ENCODE peak calls at places on chromosomes 5 and 9, in five cellular contexts. R, E, H, V and T are unnamed samples.

GRCh38 chr5:176947847-176948246 is 48.7 kb upstream of the HK3 start:
- DNase-seq in R (no peak), E (no peak), H (no peak), V (no peak), T (peak; percentile 40)

GRCh38 chr5:88660947-88661869 is 221.8 kb downstream of the MEF2C start:
- DNase-seq in R (peak; percentile 94), E (peak; percentile 92), H (peak; percentile 99), V (peak; percentile 77), T (peak; percentile 58)

GRCh38 chr9:124654431-124654830 is 116.7 kb downstream of the NR6A1 start:
- DNase-seq in R (no peak), E (no peak), H (no peak), V (no peak), T (no peak)

GRCh38 chr5:16518606-16519005 is 53.0 kb upstream of the ZNF622 start:
- DNase-seq in R (no peak), E (no peak), H (no peak), V (no peak), T (no peak)

GRCh38 chr5:141757402-141757801 is 75.4 kb upstream of the ARAP3 start:
- DNase-seq in R (no peak), E (no peak), H (peak; percentile 73), V (peak; percentile 41), T (peak; percentile 52)

GRCh38 chr9:92140074-92140753 is 25.0 kb upstream of the SPTLC1 start:
- DNase-seq in R (peak; percentile 76), E (peak; percentile 97), H (peak; percentile 94), V (peak; percentile 65), T (peak; percentile 76)

GRCh38 chr5:62717211-62717927 is 138.8 kb downstream of the LRRC70 start:
- DNase-seq in R (no peak), E (no peak), H (no peak), V (no peak), T (no peak)

GRCh38 chr9:114086607-114087006 is 8.5 kb upstream of the AMBP start:
- DNase-seq in R (no peak), E (peak; percentile 11), H (no peak), V (no peak), T (no peak)

GRCh38 chr9:22041792-22042191 is 32.7 kb upstream of the CDKN2B start:
- DNase-seq in R (no peak), E (no peak), H (no peak), V (no peak), T (no peak)

GRCh38 chr5:168359820-168360460 is 68.5 kb downstream of the WWC1 start:
- DNase-seq in R (no peak), E (no peak), H (no peak), V (no peak), T (no peak)

GRCh38 chr5:14486486-14486885 is 95.1 kb upstream of the OTULINL start:
- DNase-seq in R (no peak), E (no peak), H (no peak), V (peak; percentile 59), T (no peak)

GRCh38 chr9:13001989-13002580 is 227.3 kb downstream of the LURAP1L start:
- DNase-seq in R (no peak), E (no peak), H (no peak), V (no peak), T (no peak)

GRCh38 chr5:150178262-150178661 is 11.6 kb upstream of the SLC6A7 start:
- DNase-seq in R (no peak), E (no peak), H (no peak), V (no peak), T (no peak)

GRCh38 chr5:170315154-170315553 is 17.6 kb upstream of the LCP2 start:
- DNase-seq in R (no peak), E (no peak), H (no peak), V (no peak), T (peak; percentile 12)

DNA sequence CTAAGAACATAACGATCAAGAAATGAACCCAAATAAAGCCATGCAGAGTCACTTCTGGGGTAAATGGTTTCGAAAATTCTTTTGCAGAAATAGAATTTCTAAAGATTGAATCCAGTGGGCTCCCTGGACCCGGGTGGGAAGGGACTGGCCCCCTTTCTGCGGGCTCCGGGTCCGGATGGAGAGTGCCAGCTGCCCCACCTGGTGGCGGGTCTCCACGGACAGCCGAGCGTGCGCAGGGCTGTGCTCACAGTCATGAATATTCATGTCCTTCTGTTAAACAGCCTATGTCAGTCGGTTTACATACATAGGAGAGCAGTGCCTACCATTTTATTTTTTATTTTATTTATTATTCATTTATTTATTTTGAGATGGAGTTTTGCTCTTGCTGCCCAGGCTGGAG is 4.7 kb upstream of the PPP1R26 start:
- DNase-seq in R (no peak), E (peak; percentile 83), H (peak; percentile 76), V (no peak), T (peak; percentile 22)
- H3K27ac ChIP-seq in R (no peak overlapping the region), E (no peak overlapping the region), H (no peak overlapping the region), V (no peak overlapping the region), T (no peak overlapping the region)

GRCh38 chr9:89744730-89745129 is 139.9 kb downstream of the GADD45G start:
- DNase-seq in R (no peak), E (no peak), H (no peak), V (no peak), T (no peak)

GRCh38 chr9:89744255-89744648 is 139.4 kb downstream of the GADD45G start:
- DNase-seq in R (no peak), E (no peak), H (no peak), V (no peak), T (no peak)

GRCh38 chr9:89742660-89743059 is 137.8 kb downstream of the GADD45G start:
- DNase-seq in R (no peak), E (no peak), H (no peak), V (no peak), T (no peak)

GRCh38 chr9:89743576-89744254 is 138.9 kb downstream of the GADD45G start:
- DNase-seq in R (no peak), E (peak; percentile 61), H (peak; percentile 76), V (no peak), T (no peak)

GRCh38 chr9:89743216-89743575 is 138.4 kb downstream of the GADD45G start:
- DNase-seq in R (no peak), E (no peak), H (no peak), V (no peak), T (no peak)
- H3K14ac ChIP-seq in R (no peak overlapping the region), E (no peak overlapping the region), H (no peak overlapping the region), V (no peak overlapping the region), T (peak overlapping the region; percentile 88)

DNA sequence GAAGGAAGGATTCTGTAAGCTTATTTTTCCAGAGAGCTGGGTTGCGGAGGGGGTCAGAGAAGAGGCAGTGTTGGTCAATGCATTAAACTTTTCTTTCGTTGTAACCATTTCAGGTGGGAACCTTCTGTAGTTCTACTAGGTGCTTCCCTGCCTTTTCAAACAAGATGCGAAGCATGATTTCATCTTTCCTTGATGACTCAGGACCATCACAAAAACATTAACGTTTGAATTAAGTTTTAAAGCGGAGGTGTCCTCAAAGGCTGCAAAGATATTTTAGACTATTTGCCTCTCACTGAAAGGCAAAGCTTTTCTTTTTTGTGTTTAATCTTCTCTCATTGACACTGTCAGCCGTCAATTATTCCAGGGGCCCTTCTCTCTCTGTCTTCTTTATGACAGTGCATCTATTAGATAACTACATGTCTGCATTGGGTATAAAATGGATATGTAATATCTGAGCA is 26.3 kb upstream of the FAT2 start:
- DNase-seq in R (no peak), E (no peak), H (no peak), V (no peak), T (no peak)
- H3K4me2 ChIP-seq in R (no peak overlapping the region), E (no peak overlapping the region), H (no peak overlapping the region), V (no peak overlapping the region), T (no peak overlapping the region)

DNA sequence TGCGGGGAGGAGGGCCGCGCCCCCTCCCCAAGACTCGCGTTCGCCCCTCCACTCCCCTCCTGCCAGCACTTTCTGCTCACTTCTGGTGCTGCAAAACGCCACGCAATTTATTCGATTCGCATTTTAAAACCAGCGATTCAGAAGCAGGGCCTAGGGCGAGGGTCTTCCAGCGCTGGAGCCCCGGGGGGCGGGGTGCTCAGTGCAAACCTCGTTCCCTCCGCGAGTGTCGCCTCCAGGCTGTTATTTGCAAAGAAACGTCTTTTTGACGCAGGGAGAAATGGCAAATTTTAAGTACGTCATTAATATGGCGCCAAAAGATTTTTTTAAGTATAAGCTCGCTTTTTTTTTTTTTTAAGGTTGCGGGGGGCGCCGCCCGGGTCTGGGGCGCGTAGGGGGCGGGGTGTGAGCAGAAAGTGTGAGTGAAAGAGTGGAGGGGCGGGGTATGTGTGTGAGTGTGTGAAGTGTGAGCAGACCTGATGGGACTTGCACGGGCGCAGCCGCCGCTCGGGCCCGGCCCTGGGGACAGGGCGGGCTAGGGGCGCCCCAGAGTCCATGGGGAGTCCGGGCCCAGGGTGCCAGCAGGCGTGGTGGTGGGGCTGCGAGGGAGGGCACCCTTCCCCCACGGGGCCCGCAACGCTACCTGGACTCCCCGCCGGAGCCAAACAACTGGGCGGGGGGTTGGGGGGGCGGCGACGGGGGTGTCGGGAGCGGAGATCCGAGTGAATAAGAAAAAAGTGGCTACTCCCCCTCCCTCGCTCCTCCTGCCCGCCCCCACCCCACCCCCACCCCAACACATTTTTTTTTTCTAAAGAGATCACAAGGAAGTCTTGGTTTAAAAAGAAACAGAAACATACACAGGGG is at the start of gene JADE2:
- DNase-seq in R (no peak), E (peak; percentile 81), H (peak; percentile 57), V (peak; percentile 68), T (peak; percentile 87)
- H3K27ac ChIP-seq in R (no peak within 1 kb of the TSS), E (peak within 1 kb of the TSS; percentile 70), H (peak within 1 kb of the TSS; percentile 52), V (peak within 1 kb of the TSS; percentile 94), T (peak within 1 kb of the TSS; percentile 90)

GRCh38 chr5:100464418-100464817 is 70.8 kb upstream of the FAM174A start:
- DNase-seq in R (no peak), E (no peak), H (no peak), V (peak; percentile 71), T (peak; percentile 85)

GRCh38 chr5:100469780-100470179 is 65.4 kb upstream of the FAM174A start:
- DNase-seq in R (no peak), E (no peak), H (no peak), V (no peak), T (no peak)
- H3K14ac ChIP-seq in R (no peak overlapping the region), E (no peak overlapping the region), H (no peak overlapping the region), V (no peak overlapping the region), T (no peak overlapping the region)